ENCODE peak calls at places on chromosomes 1 and 21, in five cellular contexts. C, M, W, G and R are unnamed samples.

GRCh38 chr1:95095833-95096217 is 21.3 kb upstream of the TLCD4 start:
- DNase-seq in M (no peak), C (no peak), W (no peak), G (no peak), R (peak)

GRCh38 chr21:26840206-26840605 is 5.0 kb downstream of the ADAMTS1 start:
- DNase-seq in W (no peak), M (no peak), C (no peak), G (no peak), R (no peak)

GRCh38 chr21:36338975-36339374 is 19.0 kb downstream of the MORC3 start:
- DNase-seq in W (no peak), M (no peak), G (no peak), C (no peak), R (no peak)

GRCh38 chr1:109904105-109904817 is 6.4 kb upstream of the CSF1 start:
- DNase-seq in G (no peak), C (no peak), W (no peak), M (no peak), R (peak)

GRCh38 chr1:12009318-12010001 is 9.8 kb upstream of the MIIP start:
- DNase-seq in M (no peak), G (no peak), W (no peak), C (no peak), R (no peak)

GRCh38 chr1:1470626-1471388 is 758 bp upstream of the ATAD3B start:
- DNase-seq in G (no peak), C (peak), W (peak), M (no peak), R (no peak)

GRCh38 chr1:121519042-121519755 is 334.4 kb downstream of the SRGAP2C start:
- DNase-seq in G (peak), C (peak), W (peak), M (peak), R (no peak)

GRCh38 chr1:230977781-230978490 is 725 bp downstream of the TTC13 start:
- DNase-seq in M (peak), W (peak), G (peak), C (peak), R (no peak)

GRCh38 chr1:18955442-18956188 is 861 bp downstream of the IFFO2 start:
- DNase-seq in C (peak), M (peak), G (peak), W (peak), R (no peak)

GRCh38 chr1:111417755-111418154 is 9.8 kb downstream of the OVGP1 start:
- DNase-seq in G (no peak), M (no peak), C (no peak), W (no peak), R (no peak)

GRCh38 chr1:198713081-198713480 is 74.2 kb downstream of the PTPRC start:
- DNase-seq in G (no peak), C (no peak), M (no peak), W (no peak), R (no peak)

GRCh38 chr1:183872406-183872805 is 67.5 kb downstream of the RGL1 start:
- DNase-seq in W (no peak), M (no peak), C (no peak), G (no peak), R (peak)

GRCh38 chr1:231958448-231958847 is 331.9 kb downstream of the DISC1 start:
- DNase-seq in G (no peak), M (no peak), C (no peak), W (no peak), R (no peak)

GRCh38 chr1:24928631-24929090 is 1.4 kb downstream of the RUNX3 start:
- DNase-seq in C (no peak), M (peak), G (no peak), W (no peak), R (no peak)

GRCh38 chr1:239944666-239945065 is 147.0 kb upstream of the FMN2 start:
- DNase-seq in G (no peak), W (no peak), C (no peak), M (no peak), R (peak)

GRCh38 chr1:58804853-58805252 is 21.0 kb upstream of the JUN start:
- DNase-seq in C (no peak), M (no peak), W (peak), G (no peak), R (no peak)

GRCh38 chr1:40784771-40785151 is 1.2 kb downstream of the KCNQ4 start:
- DNase-seq in C (no peak), M (no peak), W (no peak), G (no peak), R (no peak)

GRCh38 chr21:46308431-46308830 is 15.2 kb downstream of the C21orf58 start:
- DNase-seq in C (no peak), M (no peak), G (no peak), W (no peak), R (peak)

GRCh38 chr1:22806584-22806983 is 95.9 kb downstream of the EPHB2 start:
- DNase-seq in M (no peak), C (no peak), W (no peak), G (no peak), R (no peak)